ENCODE peak calls at places on chromosomes 6 and 20, in five cellular contexts. M is posterior vena cava; Q is NCI-H1436; D is activated CD4-positive, alpha-beta T cell treated with anti-CD3 and anti-CD28 coated beads, Interleukin-2, amount 50 U/mL, for 24 hours; J is breast epithelium. W is an unnamed sample.
A peak's percentile ranks its signal among the peaks of the same experiment; 100 is the strongest.

GRCh38 chr6:126824226-126824625 is 294.2 kb upstream of the RSPO3 start:
- DNase-seq in J (no peak), D (no peak), M (no peak), Q (no peak), W (no peak)

GRCh38 chr6:10248378-10248843 is 166.5 kb downstream of the TFAP2A start:
- DNase-seq in M (no peak), J (no peak), Q (no peak), D (no peak), W (no peak)

GRCh38 chr20:24027229-24027628 is 38.6 kb upstream of the GGTLC1 start:
- DNase-seq in M (peak; percentile 90), J (peak; percentile 33), D (peak; percentile 27), Q (no peak), W (no peak)

GRCh38 chr6:43054206-43054943 is 724 bp upstream of the CUL7 start:
- DNase-seq in Q (no peak), D (no peak), J (peak; percentile 53), M (no peak), W (no peak)

GRCh38 chr20:50575869-50576720 is 65.9 kb downstream of the PTPN1 start:
- DNase-seq in M (no peak), D (no peak), J (no peak), Q (no peak), W (no peak)

GRCh38 chr6:28867078-28867414 is 56.7 kb downstream of the TRIM27 start:
- DNase-seq in J (no peak), Q (no peak), D (no peak), M (no peak), W (no peak)

GRCh38 chr20:62246872-62247652 is 8.7 kb downstream of the OSBPL2 start:
- DNase-seq in J (peak; percentile 44), M (no peak), D (no peak), Q (no peak), W (no peak)

GRCh38 chr20:44615876-44616603 is 33.7 kb downstream of the PKIG start:
- DNase-seq in Q (no peak), J (no peak), M (peak; percentile 81), D (no peak), W (no peak)

GRCh38 chr20:62896526-62896925 is 29.8 kb downstream of the DIDO1 start:
- DNase-seq in Q (peak; percentile 14), M (peak; percentile 66), D (no peak), J (no peak), W (no peak)

GRCh38 chr6:43887340-43887858 is 117.4 kb downstream of the VEGFA start:
- DNase-seq in M (no peak), J (no peak), Q (no peak), D (no peak), W (no peak)

GRCh38 chr6:154154389-154154967 is 115.4 kb downstream of the OPRM1 start:
- DNase-seq in M (no peak), Q (peak; percentile 70), D (peak; percentile 23), J (peak; percentile 38), W (no peak)

GRCh38 chr6:112910256-112910655 is 563.1 kb downstream of the RFPL4B start:
- DNase-seq in J (no peak), M (no peak), D (no peak), Q (no peak), W (no peak)

GRCh38 chr6:27825025-27825823 is 87.0 kb downstream of the OR2B2 start:
- DNase-seq in Q (no peak), M (no peak), D (no peak), J (no peak), W (no peak)

GRCh38 chr20:1333462-1334369 is 4.8 kb upstream of the SDCBP2 start:
- DNase-seq in J (peak; percentile 10), Q (no peak), M (peak; percentile 30), D (no peak), W (no peak)

GRCh38 chr6:105483492-105483891 is 80.6 kb upstream of the PREP start:
- DNase-seq in D (no peak), J (no peak), M (no peak), Q (no peak), W (no peak)

GRCh38 chr6:149862901-149863595 is 1.1 kb downstream of the LRP11 start:
- DNase-seq in M (peak; percentile 87), D (peak; percentile 10), Q (peak; percentile 40), J (peak; percentile 85), W (peak; percentile 95)

GRCh38 chr20:34023937-34024732 is 30.4 kb downstream of the RALY start:
- DNase-seq in D (no peak), J (no peak), Q (no peak), M (no peak), W (no peak)

GRCh38 chr6:82138075-82138791 is 109.3 kb downstream of the IBTK start:
- DNase-seq in J (no peak), Q (no peak), D (no peak), M (no peak), W (no peak)